ENCODE peak calls at places on chromosomes 5 and 9, in four cellular contexts. K is brain microvascular endothelial cell; Z is CD8-positive, alpha-beta T cell; R is uterus. Q is an unnamed sample. For H3K27me3, the result is how much of the 10 kb centered on the place peaks cover.

GRCh38 chr5:5229405-5229804 is 89.3 kb downstream of the ADAMTS16 start:
- DNase-seq in K (peak), Z (no peak), R (no peak), Q (peak)

GRCh38 chr9:93089481-93089991 is 6.5 kb upstream of the CARD19 start:
- DNase-seq in K (no peak), Z (no peak), R (peak), Q (no peak)

GRCh38 chr9:127452481-127453092 is 1.3 kb downstream of the LRSAM1 start:
- DNase-seq in K (no peak), Z (no peak), R (peak), Q (no peak)

GRCh38 chr9:74773886-74774479 is 113.7 kb downstream of the TRPM6 start:
- DNase-seq in K (peak), Z (peak), R (peak), Q (peak)

GRCh38 chr9:36836486-36836885 is 197.6 kb downstream of the PAX5 start:
- DNase-seq in K (no peak), Z (no peak), R (no peak), Q (no peak)

GRCh38 chr5:164504141-164504772 is 998.8 kb downstream of the MAT2B start:
- DNase-seq in K (peak), Z (no peak), R (no peak), Q (peak)

GRCh38 chr5:144333336-144333920 is 162.8 kb downstream of the KCTD16 start:
- DNase-seq in K (no peak), Z (no peak), R (no peak), Q (peak)

GRCh38 chr5:68189171-68189570 is 26.4 kb upstream of the PIK3R1 start:
- DNase-seq in K (no peak), Z (no peak), R (no peak), Q (no peak)

GRCh38 chr9:132505961-132506691 is 76.3 kb upstream of the BARHL1 start:
- DNase-seq in K (no peak), Z (no peak), R (no peak), Q (no peak)

GRCh38 chr5:151155149-151155776 is 2.3 kb downstream of the ANXA6 start:
- DNase-seq in K (no peak), Z (peak), R (no peak), Q (no peak)

GRCh38 chr9:109771796-109772525 is 8.0 kb upstream of the PALM2AKAP2 start:
- DNase-seq in K (no peak), Z (no peak), R (peak), Q (no peak)

GRCh38 chr9:121991305-121991661 is 101.8 kb downstream of the TTLL11 start:
- DNase-seq in K (no peak), Z (no peak), R (no peak), Q (no peak)

GRCh38 chr9:4073371-4073770 is 226.5 kb downstream of the GLIS3 start:
- DNase-seq in K (no peak), Z (no peak), R (no peak), Q (no peak)

GRCh38 chr5:14663734-14664269 is 716 bp upstream of the OTULIN start:
- DNase-seq in K (no peak), Z (no peak), R (peak), Q (no peak)

DNA sequence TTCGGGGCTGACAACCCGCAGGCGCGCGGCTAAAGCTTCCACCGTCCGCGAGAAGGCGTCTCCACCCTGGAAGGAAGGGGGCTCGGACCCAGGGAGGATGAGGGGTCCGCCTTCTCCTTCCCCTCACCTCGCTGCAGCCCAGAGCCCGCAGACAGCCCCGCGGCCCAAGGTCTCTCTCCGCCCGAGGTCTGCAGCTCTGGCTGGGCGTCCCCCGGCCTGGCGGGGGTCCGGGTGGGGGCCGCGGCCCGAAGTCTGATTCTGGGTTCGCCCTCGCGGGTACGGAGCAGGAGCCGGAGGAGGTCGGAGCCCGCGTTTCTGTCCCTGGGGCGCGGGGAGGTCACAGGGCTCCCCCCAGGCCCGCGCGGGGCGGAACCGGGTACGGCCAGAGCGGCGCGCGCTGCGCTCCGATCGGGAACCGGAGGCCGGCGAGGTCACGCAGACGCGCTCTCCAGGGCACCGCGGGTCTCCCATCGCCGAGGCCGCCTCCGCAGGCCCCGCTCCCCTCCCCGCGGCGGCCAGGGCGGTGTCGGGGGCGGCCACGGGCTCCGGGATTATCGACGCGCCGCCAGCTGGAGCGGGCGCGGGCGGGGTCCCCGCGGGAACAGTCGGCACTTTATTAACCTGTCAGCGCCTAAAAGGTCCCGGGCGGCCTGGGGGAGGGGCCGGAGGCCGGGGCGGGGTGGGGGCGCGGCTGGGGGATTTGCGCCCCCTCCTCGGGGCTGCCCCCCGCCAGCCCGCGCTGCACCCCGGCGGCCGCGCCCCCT is 11.6 kb downstream of the LHX3 start:
- DNase-seq in K (no peak), Z (no peak), R (no peak), Q (no peak)
- H3K4me3 ChIP-seq in K (no peak), Z (no peak), R (no peak), Q (no peak)

GRCh38 chr5:109455598-109456096 is 45.9 kb upstream of the PJA2 start:
- DNase-seq in K (peak), Z (no peak), R (peak), Q (peak)
- H3K27me3 ChIP-seq in K (under half), Z (under half), R (under half), Q (under half)

GRCh38 chr9:32378496-32378895 is 5.9 kb upstream of the ACO1 start:
- DNase-seq in K (peak), Z (peak), R (no peak), Q (peak)
- TF ChIP-seq CTCF in K (peak), Z (peak), R (peak), Q (peak)

DNA sequence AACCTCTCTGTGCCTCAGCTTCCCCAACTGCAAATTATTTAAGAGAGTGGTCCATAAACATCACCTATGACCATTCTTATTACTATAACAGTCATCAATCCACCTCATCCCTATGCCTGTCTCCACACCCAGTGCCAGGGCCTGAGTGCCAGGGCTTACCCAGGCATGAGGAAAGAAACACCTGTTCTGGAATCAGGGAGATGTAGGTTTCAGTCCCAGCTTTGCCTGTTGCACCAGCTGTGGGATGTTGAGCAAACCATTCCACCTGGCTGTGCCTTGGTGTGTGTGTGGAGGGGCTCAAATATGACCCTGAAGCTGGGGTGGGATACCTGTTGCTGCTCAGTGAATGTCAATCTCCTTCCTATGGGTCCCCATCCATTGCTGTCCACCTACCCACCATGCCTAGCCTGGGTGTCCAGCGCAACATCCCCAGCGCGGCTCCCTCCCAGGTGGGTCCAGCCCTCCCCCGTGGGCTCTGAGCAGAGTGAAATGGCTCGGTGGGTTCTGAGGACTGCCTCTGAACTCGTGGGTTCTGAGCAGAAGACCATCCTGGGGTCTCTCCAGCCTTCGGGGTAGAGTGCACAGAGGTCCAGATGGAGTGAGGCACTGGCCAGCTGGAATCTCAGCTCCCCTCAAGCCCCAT is 16.3 kb downstream of the AKNA start:
- DNase-seq in K (no peak), Z (no peak), R (no peak), Q (no peak)
- H3K4me3 ChIP-seq in K (no peak), Z (peak), R (no peak), Q (no peak)

DNA sequence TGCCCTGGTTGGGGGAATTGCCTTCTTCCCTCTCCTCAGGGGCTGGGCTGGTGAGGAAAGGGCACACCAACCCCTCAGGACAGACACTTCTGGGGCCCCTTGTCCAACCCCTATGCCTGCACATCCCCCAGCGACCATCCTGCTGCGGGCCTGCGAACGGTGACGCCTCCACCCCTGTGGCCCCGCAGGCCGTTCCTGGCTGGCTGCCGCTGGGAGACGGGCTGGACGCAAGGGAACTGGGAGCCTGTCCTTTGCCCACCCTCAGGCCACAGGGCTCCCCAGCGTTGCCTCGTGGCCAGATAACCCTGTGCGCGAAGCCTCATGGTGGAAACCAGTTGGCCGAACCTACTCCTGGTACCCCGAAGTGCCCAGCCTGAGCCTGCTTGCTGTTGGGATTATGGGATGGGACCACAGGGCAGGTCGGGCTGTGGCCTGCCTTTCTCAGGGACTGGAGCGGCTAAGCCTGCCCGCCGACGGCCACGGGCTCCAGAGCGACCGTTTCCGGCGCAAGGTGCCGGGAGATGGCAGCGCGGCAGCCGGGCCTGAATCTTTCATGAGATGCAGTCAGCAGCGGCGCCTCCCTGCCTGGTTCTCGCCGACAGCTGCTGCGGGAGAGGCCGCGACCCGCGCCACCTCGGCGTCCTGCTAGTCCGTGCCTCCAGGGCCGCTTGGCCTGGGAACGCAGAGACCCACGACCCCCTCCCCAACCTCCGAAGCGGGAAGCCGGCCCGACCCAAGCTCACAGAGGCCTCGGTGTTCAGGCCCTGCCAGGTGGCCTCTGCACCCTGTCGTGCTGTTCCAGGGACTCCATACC is 6.5 kb upstream of the PITX1 start:
- DNase-seq in K (no peak), Z (no peak), R (no peak), Q (no peak)
- H3K27me3 ChIP-seq in K (half or more), Z (under half), R (under half), Q (under half)

GRCh38 chr9:112323378-112323854 is 10.0 kb downstream of the PTBP3 start:
- DNase-seq in K (no peak), Z (no peak), R (no peak), Q (no peak)
- TF ChIP-seq CTCF in K (no peak), Z (no peak), R (no peak), Q (no peak)

GRCh38 chr5:168969341-168969863 is 331.5 kb downstream of the SLIT3 start:
- DNase-seq in K (no peak), Z (no peak), R (no peak), Q (no peak)
- H3K4me3 ChIP-seq in K (no peak), Z (no peak), R (no peak), Q (no peak)

GRCh38 chr9:137160716-137161557 is 8.9 kb downstream of the LRRC26 start:
- DNase-seq in K (no peak), Z (no peak), R (no peak), Q (no peak)

GRCh38 chr9:137160054-137160425 is 9.8 kb downstream of the LRRC26 start:
- DNase-seq in K (no peak), Z (no peak), R (no peak), Q (no peak)

GRCh38 chr9:137158625-137159024 is 11.2 kb downstream of the LRRC26 start:
- DNase-seq in K (no peak), Z (no peak), R (no peak), Q (no peak)

GRCh38 chr9:137157618-137158502 is 12.0 kb downstream of the LRRC26 start:
- DNase-seq in K (no peak), Z (no peak), R (no peak), Q (no peak)

DNA sequence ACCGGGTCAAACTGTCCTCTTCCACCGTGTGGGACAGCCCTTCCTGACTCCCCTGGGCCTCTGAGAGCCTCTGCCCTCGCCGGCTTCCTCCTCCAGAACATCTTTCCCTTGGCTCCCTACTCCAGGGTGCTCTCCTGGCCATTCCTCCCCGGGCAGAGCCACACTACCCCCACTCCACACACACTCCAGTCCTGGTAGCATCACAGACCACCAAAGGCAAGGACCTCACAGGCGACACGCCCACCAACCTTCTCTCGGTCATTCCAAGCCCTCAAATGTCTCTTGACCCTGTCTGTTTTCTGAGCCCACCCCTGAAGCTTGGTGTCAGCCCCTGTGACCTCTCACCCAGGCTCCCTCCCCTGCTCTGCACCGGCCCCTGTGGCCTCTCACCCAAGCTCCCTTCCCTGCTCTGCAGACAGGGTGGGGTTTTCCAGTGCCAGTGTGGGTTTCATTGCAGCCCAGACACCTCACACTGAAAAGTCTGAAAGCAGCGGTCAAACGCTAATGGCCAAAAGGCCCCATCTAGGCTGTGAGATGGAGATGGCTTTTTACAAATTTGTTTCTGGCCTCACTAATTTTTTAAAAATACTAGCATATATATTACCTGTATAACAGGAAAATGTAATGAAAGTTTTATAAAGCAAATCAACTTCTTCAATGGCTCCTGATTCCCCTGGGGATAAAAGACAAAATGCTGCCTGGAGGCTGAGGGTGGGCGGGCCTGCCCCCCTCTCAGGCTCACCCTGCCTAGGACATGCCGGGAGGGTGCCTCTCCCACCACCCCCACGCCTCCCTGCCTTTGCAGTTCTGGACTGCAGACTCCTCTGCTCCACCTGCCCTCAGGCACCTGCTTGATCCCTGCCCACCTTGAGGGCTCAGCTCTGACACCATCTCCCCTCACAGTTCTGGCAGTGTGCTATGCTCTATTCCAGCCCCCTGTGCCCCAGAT is 10.5 kb downstream of the LRRC26 start:
- DNase-seq in K (no peak), Z (no peak), R (no peak), Q (no peak)
- H3K27me3 ChIP-seq in K (under half), Z (under half), R (under half), Q (under half)

GRCh38 chr5:65037845-65038815 is 269.4 kb downstream of the CWC27 start:
- DNase-seq in K (no peak), Z (no peak), R (no peak), Q (peak)
- TF ChIP-seq CTCF in K (peak), Z (no peak), R (no peak), Q (peak)